ENCODE peak calls at places on chromosomes 3 and 15, in four cellular contexts. X is IMR-90, H is mesendoderm, Y is H1. T is an unnamed sample.

GRCh38 chr3:51379301-51379700 is 5.8 kb upstream of the MANF start:
- DNase-seq in X (no peak), H (no peak), Y (no peak), T (no peak)

GRCh38 chr3:141233457-141234161 is 2.0 kb downstream of the PXYLP1 start:
- DNase-seq in X (no peak), H (no peak), Y (no peak), T (no peak)

GRCh38 chr3:16109929-16110328 is 64.6 kb upstream of the GALNT15 start:
- DNase-seq in X (no peak), H (no peak), Y (no peak), T (no peak)

GRCh38 chr3:136075218-136075808 is 109.8 kb downstream of the PPP2R3A start:
- DNase-seq in X (peak; percentile 80), H (peak; percentile 80), Y (peak; percentile 63), T (peak; percentile 43)

GRCh38 chr3:193822492-193823220 is 229.6 kb downstream of the OPA1 start:
- DNase-seq in X (no peak), H (no peak), Y (no peak), T (no peak)

GRCh38 chr3:74537857-74538256 is 76.6 kb downstream of the CNTN3 start:
- DNase-seq in X (no peak), H (no peak), Y (no peak), T (no peak)

GRCh38 chr3:46701211-46701939 is at the start of gene TMIE:
- DNase-seq in X (no peak), H (no peak), Y (no peak), T (no peak)

GRCh38 chr15:94259121-94259776 is 27.9 kb downstream of the MCTP2 start:
- DNase-seq in X (peak; percentile 47), H (no peak), Y (no peak), T (no peak)

GRCh38 chr15:101264011-101264410 is 12.2 kb upstream of the CHSY1 start:
- DNase-seq in X (peak; percentile 46), H (no peak), Y (peak; percentile 31), T (no peak)

GRCh38 chr15:99361541-99362185 is 110.4 kb downstream of the LRRC28 start:
- DNase-seq in X (peak; percentile 42), H (peak; percentile 19), Y (no peak), T (no peak)

GRCh38 chr3:5197470-5198312 is 10.2 kb downstream of the EDEM1 start:
- DNase-seq in X (peak; percentile 73), H (peak; percentile 61), Y (no peak), T (no peak)

GRCh38 chr3:60010778-60011177 is 961.0 kb upstream of the CFAP20DC start:
- DNase-seq in X (no peak), H (no peak), Y (no peak), T (no peak)

GRCh38 chr3:194269610-194270145 is 81.5 kb downstream of the CPN2 start:
- DNase-seq in X (no peak), H (peak; percentile 92), Y (peak; percentile 79), T (peak; percentile 85)

GRCh38 chr3:119588112-119588511 is 8.8 kb downstream of the ADPRH start:
- DNase-seq in X (no peak), H (no peak), Y (no peak), T (no peak)

GRCh38 chr3:97969541-97969940 is 2.7 kb downstream of the RIOX2 start:
- DNase-seq in X (no peak), H (no peak), Y (no peak), T (no peak)

GRCh38 chr3:105062853-105063252 is 303.9 kb upstream of the ALCAM start:
- DNase-seq in X (peak; percentile 13), H (no peak), Y (no peak), T (no peak)

GRCh38 chr3:70832035-70832795 is 519.8 kb upstream of the MDFIC2 start:
- DNase-seq in X (peak; percentile 86), H (no peak), Y (no peak), T (no peak)

GRCh38 chr15:94246016-94246415 is 14.7 kb downstream of the MCTP2 start:
- DNase-seq in X (no peak), H (no peak), Y (no peak), T (no peak)

GRCh38 chr3:156406393-156406792 is 148.5 kb downstream of the SSR3 start:
- DNase-seq in X (no peak), H (peak; percentile 8), Y (no peak), T (no peak)

GRCh38 chr3:138942861-138943623 is 3.9 kb downstream of the FOXL2 start:
- DNase-seq in X (no peak), H (peak; percentile 58), Y (no peak), T (peak; percentile 67)

GRCh38 chr3:125156491-125156890 is 56.1 kb downstream of the SLC12A8 start:
- DNase-seq in X (no peak), H (no peak), Y (no peak), T (no peak)

GRCh38 chr15:90561344-90562244 is 31.9 kb downstream of the CRTC3 start:
- DNase-seq in X (peak; percentile 81), H (no peak), Y (no peak), T (no peak)

GRCh38 chr3:95511915-95512314 is 1302.5 kb upstream of the EPHA6 start:
- DNase-seq in X (no peak), H (no peak), Y (no peak), T (no peak)

GRCh38 chr3:99232696-99233095 is 331.2 kb upstream of the DCBLD2 start:
- DNase-seq in X (peak; percentile 35), H (no peak), Y (no peak), T (no peak)

GRCh38 chr3:133896002-133896761 is 500 bp upstream of the RAB6B start:
- DNase-seq in X (no peak), H (peak; percentile 38), Y (no peak), T (no peak)

GRCh38 chr3:144629413-144629812 is 657.8 kb downstream of the DIPK2A start:
- DNase-seq in X (no peak), H (no peak), Y (no peak), T (no peak)

GRCh38 chr3:144622845-144623244 is 651.2 kb downstream of the DIPK2A start:
- DNase-seq in X (no peak), H (no peak), Y (no peak), T (no peak)

DNA sequence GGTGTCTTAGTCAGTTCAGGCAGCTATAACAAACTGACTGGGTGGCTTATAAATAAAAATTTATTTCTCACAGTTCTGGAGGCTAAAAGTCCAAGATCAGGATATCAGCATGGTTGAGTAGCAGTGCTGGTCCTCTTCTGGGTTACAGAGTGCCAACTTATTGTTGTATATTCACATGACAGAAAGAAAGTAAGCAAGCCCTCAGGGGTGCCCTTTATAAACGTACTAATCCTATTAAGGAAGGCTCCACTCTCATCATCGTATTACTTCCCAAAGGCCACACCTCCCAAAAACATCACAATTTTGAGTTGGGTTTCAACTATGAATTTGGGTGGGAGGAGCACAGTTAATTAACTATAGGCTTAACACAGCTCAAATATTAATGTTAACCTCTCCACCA is 653.0 kb downstream of the DIPK2A start:
- DNase-seq in X (no peak), H (no peak), Y (no peak), T (no peak)
- H4K5ac ChIP-seq in X (no peak overlapping the region), H (no peak overlapping the region), Y (no peak overlapping the region), T (no peak overlapping the region)

DNA sequence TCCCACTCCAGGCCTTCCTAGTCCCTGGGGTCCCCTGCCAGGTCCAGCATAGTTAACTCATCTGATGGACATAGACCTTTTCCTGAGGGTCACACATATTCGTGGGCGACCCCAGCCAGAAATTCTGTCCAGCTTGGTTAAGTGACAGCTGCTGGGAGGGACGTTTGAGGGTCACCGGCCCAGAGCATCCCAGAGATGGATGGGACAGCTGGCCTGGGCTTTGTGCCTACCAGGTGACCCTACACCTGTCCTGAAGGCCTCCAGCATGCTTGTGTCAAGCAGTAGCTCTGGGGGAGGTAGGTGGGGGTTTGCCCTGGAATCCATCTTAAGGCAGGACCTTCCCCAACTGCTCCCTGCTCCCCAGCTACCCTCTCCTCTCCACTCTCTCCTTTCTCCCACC is 9.1 kb upstream of the DAG1 start:
- DNase-seq in X (no peak), H (no peak), Y (no peak), T (no peak)
- H3K79me1 ChIP-seq in X (no peaks in the 10 kb centered on the region), H (no peaks in the 10 kb centered on the region), Y (no peaks in the 10 kb centered on the region), T (no peaks in the 10 kb centered on the region)

DNA sequence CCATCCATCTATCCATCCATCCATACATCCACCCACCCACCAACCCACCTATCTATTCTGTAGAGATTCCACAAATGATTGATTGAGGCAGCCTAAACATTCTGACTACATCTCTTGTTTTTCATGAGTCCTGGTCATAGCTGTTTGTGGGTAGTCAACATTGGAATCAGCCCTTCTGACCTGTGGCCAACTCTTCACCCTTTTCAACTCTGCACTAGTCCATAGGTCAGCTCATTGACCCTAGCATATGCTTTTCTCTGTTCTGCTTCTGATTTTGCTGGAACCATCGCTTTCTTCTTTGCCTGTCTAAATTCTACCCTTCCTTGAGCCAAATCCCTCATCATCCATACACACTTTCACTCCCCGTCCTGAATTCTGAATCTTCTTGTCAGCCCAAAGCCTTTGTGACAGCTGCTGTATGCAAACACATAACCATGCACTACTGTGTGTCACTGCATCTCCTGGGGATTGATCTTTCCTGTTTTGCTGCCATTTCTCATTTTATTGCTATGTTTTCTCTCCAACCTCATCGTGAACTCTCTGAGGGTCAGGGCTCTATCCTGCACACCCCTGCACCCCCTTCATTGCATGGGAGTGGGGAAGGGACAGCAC is 16.8 kb upstream of the KCTD6 start:
- DNase-seq in X (no peak), H (no peak), Y (no peak), T (no peak)
- H3K4me2 ChIP-seq in X (no peak overlapping the region), H (no peak overlapping the region), Y (no peak overlapping the region), T (no peak overlapping the region)

GRCh38 chr15:48893311-48893710 is 15.4 kb downstream of the EID1 start:
- DNase-seq in X (no peak), H (no peak), Y (no peak), T (no peak)
- H4K5ac ChIP-seq in X (no peak overlapping the region), H (no peak overlapping the region), Y (no peak overlapping the region), T (no peak overlapping the region)